ENCODE peak calls at places on chromosomes 13 and 19, in five cellular contexts. One of them, this sample, is unnamed.

GRCh38 chr13:40077396-40078027 is 422.1 kb downstream of the COG6 start:
- DNase-seq in dorsolateral prefrontal cortex: no peak
- DNase-seq in tibial artery: no peak
- DNase-seq in foreskin fibroblast: no peak
- DNase-seq in psoas muscle: no peak
- DNase-seq in this sample: no peak

GRCh38 chr19:55640577-55641375 is at the start of gene ZNF580:
- DNase-seq in dorsolateral prefrontal cortex: no peak
- DNase-seq in tibial artery: no peak
- DNase-seq in foreskin fibroblast: peak
- DNase-seq in psoas muscle: peak
- DNase-seq in this sample: peak

GRCh38 chr13:35857769-35858168 is 273.4 kb downstream of the DCLK1 start:
- DNase-seq in dorsolateral prefrontal cortex: no peak
- DNase-seq in tibial artery: no peak
- DNase-seq in foreskin fibroblast: peak
- DNase-seq in psoas muscle: no peak
- DNase-seq in this sample: peak

GRCh38 chr13:107192289-107192688 is 624.4 kb upstream of the ARGLU1 start:
- DNase-seq in dorsolateral prefrontal cortex: no peak
- DNase-seq in tibial artery: no peak
- DNase-seq in foreskin fibroblast: no peak
- DNase-seq in psoas muscle: no peak
- DNase-seq in this sample: peak

GRCh38 chr19:43305642-43306041 is 36.3 kb upstream of the PSG9 start:
- DNase-seq in dorsolateral prefrontal cortex: no peak
- DNase-seq in tibial artery: no peak
- DNase-seq in foreskin fibroblast: no peak
- DNase-seq in psoas muscle: no peak
- DNase-seq in this sample: no peak

GRCh38 chr13:97160421-97160820 is 61.7 kb upstream of the MBNL2 start:
- DNase-seq in dorsolateral prefrontal cortex: no peak
- DNase-seq in tibial artery: no peak
- DNase-seq in foreskin fibroblast: no peak
- DNase-seq in psoas muscle: no peak
- DNase-seq in this sample: no peak

GRCh38 chr13:36038785-36039415 is 92.3 kb downstream of the DCLK1 start:
- DNase-seq in dorsolateral prefrontal cortex: no peak
- DNase-seq in tibial artery: no peak
- DNase-seq in foreskin fibroblast: peak
- DNase-seq in psoas muscle: no peak
- DNase-seq in this sample: no peak

GRCh38 chr13:24338721-24339120 is 29.3 kb downstream of the C1QTNF9 start:
- DNase-seq in dorsolateral prefrontal cortex: no peak
- DNase-seq in tibial artery: no peak
- DNase-seq in foreskin fibroblast: no peak
- DNase-seq in psoas muscle: no peak
- DNase-seq in this sample: no peak

GRCh38 chr19:46574533-46574932 is 26.6 kb upstream of the CALM3 start:
- DNase-seq in dorsolateral prefrontal cortex: no peak
- DNase-seq in tibial artery: no peak
- DNase-seq in foreskin fibroblast: peak
- DNase-seq in psoas muscle: no peak
- DNase-seq in this sample: no peak

GRCh38 chr13:22789027-22789593 is 391.7 kb upstream of the SGCG start:
- DNase-seq in dorsolateral prefrontal cortex: no peak
- DNase-seq in tibial artery: no peak
- DNase-seq in foreskin fibroblast: no peak
- DNase-seq in psoas muscle: no peak
- DNase-seq in this sample: no peak

GRCh38 chr13:46542833-46543232 is 10.1 kb upstream of the LRCH1 start:
- DNase-seq in dorsolateral prefrontal cortex: no peak
- DNase-seq in tibial artery: no peak
- DNase-seq in foreskin fibroblast: no peak
- DNase-seq in psoas muscle: no peak
- DNase-seq in this sample: no peak

GRCh38 chr19:5358173-5358800 is 17.7 kb upstream of the PTPRS start:
- DNase-seq in dorsolateral prefrontal cortex: no peak
- DNase-seq in tibial artery: no peak
- DNase-seq in foreskin fibroblast: no peak
- DNase-seq in psoas muscle: no peak
- DNase-seq in this sample: no peak

GRCh38 chr19:7679017-7679720 is 1.5 kb upstream of the TRAPPC5 start:
- DNase-seq in dorsolateral prefrontal cortex: no peak
- DNase-seq in tibial artery: no peak
- DNase-seq in foreskin fibroblast: no peak
- DNase-seq in psoas muscle: peak
- DNase-seq in this sample: no peak

GRCh38 chr13:112822851-112823250 is 133.0 kb downstream of the ATP11A start:
- DNase-seq in dorsolateral prefrontal cortex: no peak
- DNase-seq in tibial artery: no peak
- DNase-seq in foreskin fibroblast: no peak
- DNase-seq in psoas muscle: no peak
- DNase-seq in this sample: no peak

GRCh38 chr13:35741657-35742056 is 265.2 kb upstream of the MAB21L1 start:
- DNase-seq in dorsolateral prefrontal cortex: no peak
- DNase-seq in tibial artery: no peak
- DNase-seq in foreskin fibroblast: no peak
- DNase-seq in psoas muscle: no peak
- DNase-seq in this sample: no peak

GRCh38 chr13:113792236-113792770 is 33.3 kb downstream of the TMEM255B start:
- DNase-seq in dorsolateral prefrontal cortex: no peak
- DNase-seq in tibial artery: no peak
- DNase-seq in foreskin fibroblast: no peak
- DNase-seq in psoas muscle: peak
- DNase-seq in this sample: no peak

GRCh38 chr13:104592127-104592526 is 1525.9 kb upstream of the SLC10A2 start:
- DNase-seq in dorsolateral prefrontal cortex: no peak
- DNase-seq in tibial artery: no peak
- DNase-seq in foreskin fibroblast: peak
- DNase-seq in psoas muscle: no peak
- DNase-seq in this sample: peak

GRCh38 chr13:113874579-113875428 is 10.9 kb upstream of the GAS6 start:
- DNase-seq in dorsolateral prefrontal cortex: no peak
- DNase-seq in tibial artery: no peak
- DNase-seq in foreskin fibroblast: no peak
- DNase-seq in psoas muscle: peak
- DNase-seq in this sample: no peak

GRCh38 chr19:7914099-7914498 is 531 bp upstream of the TGFBR3L start:
- DNase-seq in dorsolateral prefrontal cortex: no peak
- DNase-seq in tibial artery: no peak
- DNase-seq in foreskin fibroblast: no peak
- DNase-seq in psoas muscle: no peak
- DNase-seq in this sample: no peak

GRCh38 chr13:25678398-25678797 is 306.6 kb downstream of the ATP8A2 start:
- DNase-seq in dorsolateral prefrontal cortex: no peak
- DNase-seq in tibial artery: no peak
- DNase-seq in foreskin fibroblast: no peak
- DNase-seq in psoas muscle: no peak
- DNase-seq in this sample: no peak

GRCh38 chr13:75566658-75567057 is 17.1 kb downstream of the UCHL3 start:
- DNase-seq in dorsolateral prefrontal cortex: no peak
- DNase-seq in tibial artery: no peak
- DNase-seq in foreskin fibroblast: peak
- DNase-seq in psoas muscle: no peak
- DNase-seq in this sample: peak

GRCh38 chr19:53394522-53394973 is 401 bp upstream of the ZNF765 start:
- DNase-seq in dorsolateral prefrontal cortex: peak
- DNase-seq in tibial artery: peak
- DNase-seq in foreskin fibroblast: peak
- DNase-seq in psoas muscle: peak
- DNase-seq in this sample: no peak

GRCh38 chr13:113863511-113864302 is at the start of gene GAS6:
- DNase-seq in dorsolateral prefrontal cortex: no peak
- DNase-seq in tibial artery: no peak
- DNase-seq in foreskin fibroblast: peak
- DNase-seq in psoas muscle: peak
- DNase-seq in this sample: peak

GRCh38 chr19:47028372-47028672 is 8.7 kb downstream of the NPAS1 start:
- DNase-seq in dorsolateral prefrontal cortex: no peak
- DNase-seq in tibial artery: no peak
- DNase-seq in foreskin fibroblast: no peak
- DNase-seq in psoas muscle: no peak
- DNase-seq in this sample: no peak

GRCh38 chr19:32744555-32745325 is 25.2 kb downstream of the TDRD12 start:
- DNase-seq in dorsolateral prefrontal cortex: no peak
- DNase-seq in tibial artery: no peak
- DNase-seq in foreskin fibroblast: no peak
- DNase-seq in psoas muscle: no peak
- DNase-seq in this sample: no peak

GRCh38 chr13:23349127-23349897 is 84.2 kb downstream of the SACS start:
- DNase-seq in dorsolateral prefrontal cortex: no peak
- DNase-seq in tibial artery: no peak
- DNase-seq in foreskin fibroblast: peak
- DNase-seq in psoas muscle: no peak
- DNase-seq in this sample: no peak

GRCh38 chr19:3316132-3316648 is 50.2 kb upstream of the NFIC start:
- DNase-seq in dorsolateral prefrontal cortex: no peak
- DNase-seq in tibial artery: no peak
- DNase-seq in foreskin fibroblast: no peak
- DNase-seq in psoas muscle: no peak
- DNase-seq in this sample: no peak
- TF ChIP-seq CTCF in dorsolateral prefrontal cortex: no peak
- TF ChIP-seq CTCF in tibial artery: no peak
- TF ChIP-seq CTCF in foreskin fibroblast: no peak
- TF ChIP-seq CTCF in psoas muscle: no peak
- TF ChIP-seq CTCF in this sample: no peak

DNA sequence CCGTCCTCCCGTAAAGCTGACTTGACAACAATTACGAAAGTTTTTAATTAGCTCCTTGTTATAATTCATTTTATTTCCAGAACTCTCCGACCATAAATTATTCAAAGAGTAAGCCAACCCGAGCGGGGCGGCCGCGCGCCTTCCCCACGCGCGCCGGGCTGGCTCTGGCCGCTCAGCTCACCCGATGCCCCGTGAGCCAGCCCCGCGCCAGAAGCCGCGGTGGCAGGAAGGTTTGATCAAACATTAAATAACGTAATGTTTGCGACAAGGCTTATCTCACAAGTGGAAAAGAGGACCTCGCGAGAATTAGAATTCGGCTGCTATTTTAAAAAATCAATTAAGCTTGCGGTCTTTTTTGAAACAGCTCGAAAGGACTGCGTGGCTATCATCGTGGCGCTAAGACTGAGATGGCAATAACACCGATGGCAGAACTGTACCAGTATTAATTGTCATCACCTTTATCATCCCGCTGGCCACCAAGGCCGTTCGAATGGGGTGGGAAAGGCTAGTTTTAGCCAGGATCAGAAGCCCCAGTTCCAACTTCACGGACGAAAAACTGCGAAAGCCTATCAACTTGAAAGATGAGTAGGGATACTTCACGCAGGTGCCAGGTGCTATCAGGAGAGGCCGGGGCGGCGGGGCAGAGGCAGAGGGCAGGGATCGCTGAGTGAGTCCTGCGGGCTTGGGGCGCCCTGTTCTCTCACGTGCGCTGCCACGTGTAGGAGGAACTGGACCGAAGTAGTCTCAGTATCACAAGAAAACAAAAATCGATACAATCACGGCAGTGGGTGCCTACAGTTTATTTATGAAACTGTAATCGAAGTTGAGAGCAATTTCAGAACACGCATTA is 6.4 kb downstream of the POU4F1 start:
- DNase-seq in dorsolateral prefrontal cortex: no peak
- DNase-seq in tibial artery: no peak
- DNase-seq in foreskin fibroblast: peak
- DNase-seq in psoas muscle: no peak
- DNase-seq in this sample: no peak
- H3K4me3 ChIP-seq in dorsolateral prefrontal cortex: no peak
- H3K4me3 ChIP-seq in tibial artery: no peak
- H3K4me3 ChIP-seq in foreskin fibroblast: no peak
- H3K4me3 ChIP-seq in psoas muscle: peak
- H3K4me3 ChIP-seq in this sample: no peak

DNA sequence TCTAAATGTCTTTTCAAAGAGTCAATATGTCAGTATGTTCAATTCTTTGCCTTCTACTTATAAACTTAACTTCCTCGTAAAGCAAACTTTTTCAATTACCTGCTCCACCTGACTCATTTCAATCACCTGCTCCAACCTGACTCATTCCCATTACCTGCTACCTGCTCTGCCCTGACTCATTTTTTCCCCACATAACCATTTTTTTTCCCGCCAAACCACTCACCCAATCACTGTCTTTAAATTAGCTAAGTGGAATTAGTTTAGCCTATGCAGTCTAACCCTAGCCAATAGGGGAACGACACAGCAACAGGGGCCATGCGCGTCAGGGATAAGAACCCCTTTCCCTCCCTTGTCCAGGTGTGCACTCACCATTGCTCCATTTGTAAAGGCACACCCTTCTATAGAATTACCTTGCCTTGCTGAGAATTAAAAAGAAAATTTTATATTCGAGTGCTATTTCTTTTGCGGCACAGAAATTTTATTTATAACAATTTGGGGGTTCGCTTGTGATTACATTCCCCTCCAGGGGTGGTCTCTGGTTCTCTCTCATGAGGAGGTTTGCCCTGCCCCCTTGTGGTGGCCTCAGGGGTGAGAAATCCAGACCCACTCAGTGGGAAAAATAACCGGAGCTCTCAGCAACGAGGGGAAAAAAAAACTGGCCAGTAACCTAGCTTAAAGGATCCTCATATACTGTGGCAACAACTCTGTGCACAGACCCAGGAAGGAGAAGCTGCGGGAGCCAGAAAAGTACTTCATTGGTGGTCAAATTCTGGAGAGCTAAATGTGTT is 193.1 kb downstream of the ZNF486 start:
- DNase-seq in dorsolateral prefrontal cortex: peak
- DNase-seq in tibial artery: no peak
- DNase-seq in foreskin fibroblast: no peak
- DNase-seq in psoas muscle: no peak
- DNase-seq in this sample: no peak
- TF ChIP-seq CTCF in dorsolateral prefrontal cortex: peak
- TF ChIP-seq CTCF in tibial artery: no peak
- TF ChIP-seq CTCF in foreskin fibroblast: no peak
- TF ChIP-seq CTCF in psoas muscle: no peak
- TF ChIP-seq CTCF in this sample: no peak

DNA sequence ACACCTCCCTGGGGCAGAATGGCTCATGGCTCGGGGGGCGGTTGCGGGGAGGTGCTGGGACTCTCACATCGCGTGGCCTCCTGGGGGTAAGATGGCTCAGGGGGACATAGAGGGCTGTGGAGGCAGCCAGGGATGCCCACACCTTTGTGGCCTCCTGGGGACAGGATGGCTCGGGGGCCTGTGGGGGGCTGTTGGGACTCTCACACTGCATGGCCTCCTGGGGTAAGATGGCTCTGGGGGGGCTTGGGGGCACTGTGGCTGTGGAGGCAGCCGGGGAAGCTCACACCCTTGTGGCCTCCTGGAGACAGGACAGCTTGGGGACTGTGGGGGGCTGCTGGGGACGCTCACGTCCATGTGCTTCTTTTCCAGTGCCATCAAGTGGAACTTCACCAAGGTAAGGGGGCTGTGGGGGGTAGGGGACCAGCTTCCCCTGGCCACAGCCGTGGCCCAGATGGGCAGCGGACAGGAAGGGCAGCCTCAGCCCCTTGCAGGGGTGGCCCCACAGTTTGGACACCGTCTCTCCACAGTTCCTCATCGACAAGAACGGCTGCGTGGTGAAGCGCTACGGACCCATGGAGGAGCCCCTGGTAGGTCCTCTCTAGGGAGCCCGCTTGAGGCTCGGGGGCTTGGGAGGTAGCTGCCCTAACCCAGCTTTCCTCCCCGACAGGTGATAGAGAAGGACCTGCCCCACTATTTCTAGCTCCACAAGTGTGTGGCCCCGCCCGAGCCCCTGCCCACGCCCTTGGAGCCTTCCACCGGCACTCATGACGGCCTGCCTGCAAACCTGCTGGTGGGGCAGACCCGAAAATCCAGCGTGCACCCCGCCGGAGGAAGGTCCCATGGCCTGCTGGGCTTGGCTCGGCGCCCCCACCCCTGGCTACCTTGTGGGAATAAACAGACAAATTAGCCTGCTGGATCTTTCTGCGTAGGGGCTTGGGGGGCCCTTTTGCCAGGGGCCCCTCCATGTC is 2.4 kb downstream of the GPX4 start:
- DNase-seq in dorsolateral prefrontal cortex: no peak
- DNase-seq in tibial artery: no peak
- DNase-seq in foreskin fibroblast: no peak
- DNase-seq in psoas muscle: no peak
- DNase-seq in this sample: no peak
- H3K4me3 ChIP-seq in dorsolateral prefrontal cortex: no peak
- H3K4me3 ChIP-seq in tibial artery: peak
- H3K4me3 ChIP-seq in foreskin fibroblast: peak
- H3K4me3 ChIP-seq in psoas muscle: peak
- H3K4me3 ChIP-seq in this sample: no peak

This sample was measured in astrocyte of the spinal cord.